ENCODE peak calls at places on chromosomes 7 and 10, in ten cellular contexts. G is heart left ventricle, I is cardiac fibroblast, C is IMR-90, Y is WERI-Rb-1, F is OCI-LY7, X is ovary, V is thoracic aorta, H is AG04449, M is GM06990. Z is an unnamed sample.

GRCh38 chr7:2633538-2634264 is 1.9 kb downstream of the TTYH3 start:
- DNase-seq in C (peak), G (peak), F (no peak), X (peak), I (peak), V (peak), M (no peak), H (no peak), Y (no peak), Z (no peak)

GRCh38 chr7:130350945-130351663 is 6.5 kb downstream of the CPA5 start:
- DNase-seq in X (peak), F (no peak), M (peak), V (no peak), I (no peak), H (no peak), G (peak), C (no peak), Y (peak), Z (no peak)

GRCh38 chr7:149147072-149147729 is at the start of gene ZNF398:
- DNase-seq in V (peak), M (peak), X (peak), I (peak), C (peak), H (no peak), G (peak), Y (peak), F (peak), Z (no peak)

GRCh38 chr7:131166066-131166465 is 161.6 kb upstream of the MKLN1 start:
- DNase-seq in H (no peak), C (peak), G (no peak), X (no peak), M (no peak), F (no peak), I (peak), Y (no peak), V (no peak), Z (no peak)

GRCh38 chr10:17787087-17787942 is 21.8 kb upstream of the MRC1 start:
- DNase-seq in V (no peak), X (no peak), F (no peak), I (peak), G (no peak), M (no peak), Y (no peak), H (peak), C (peak), Z (peak)

GRCh38 chr7:1536768-1537630 is 6.5 kb downstream of the MAFK start:
- DNase-seq in H (peak), X (peak), Y (no peak), C (peak), V (peak), M (no peak), I (peak), G (peak), F (no peak), Z (no peak)

GRCh38 chr10:21702633-21703111 is 168.6 kb downstream of the MLLT10 start:
- DNase-seq in G (no peak), M (peak), Y (no peak), V (no peak), C (no peak), X (no peak), F (peak), I (no peak), H (no peak), Z (no peak)

GRCh38 chr10:103548581-103549348 is 55.3 kb downstream of the NEURL1 start:
- DNase-seq in G (no peak), M (no peak), Y (no peak), V (no peak), F (no peak), H (no peak), I (no peak), X (no peak), C (no peak), Z (no peak)

GRCh38 chr10:100774223-100774622 is 28.8 kb downstream of the PAX2 start:
- DNase-seq in H (no peak), I (no peak), G (no peak), V (no peak), F (no peak), Y (no peak), M (no peak), C (no peak), X (no peak), Z (no peak)

GRCh38 chr10:80196270-80196949 is 8.9 kb downstream of the ANXA11 start:
- DNase-seq in X (no peak), V (peak), H (no peak), Y (no peak), M (peak), I (no peak), G (no peak), C (peak), F (peak), Z (peak)

GRCh38 chr7:66841898-66842297 is 79.1 kb upstream of the TMEM248 start:
- DNase-seq in C (no peak), X (no peak), M (no peak), V (no peak), F (no peak), Y (no peak), G (no peak), H (no peak), I (no peak), Z (no peak)

GRCh38 chr10:71268247-71268691 is 50.8 kb upstream of the SLC29A3 start:
- DNase-seq in I (peak), Y (peak), F (no peak), X (no peak), C (peak), M (no peak), H (no peak), G (peak), V (no peak), Z (no peak)

GRCh38 chr10:18164771-18165361 is 24.6 kb downstream of the CACNB2 start:
- DNase-seq in F (no peak), X (peak), H (no peak), I (peak), G (no peak), V (no peak), C (peak), M (no peak), Y (no peak), Z (no peak)

GRCh38 chr10:122878799-122879338 is 512 bp downstream of the FAM24B start:
- DNase-seq in F (peak), M (peak), Y (no peak), X (peak), I (peak), V (no peak), G (no peak), H (no peak), C (no peak), Z (no peak)

GRCh38 chr10:27152687-27153086 is 1.5 kb downstream of the YME1L1 start:
- DNase-seq in H (no peak), M (no peak), C (no peak), V (no peak), I (no peak), X (no peak), G (no peak), F (no peak), Y (no peak), Z (no peak)

GRCh38 chr7:16135628-16136027 is 285.7 kb downstream of the CRPPA start:
- DNase-seq in G (no peak), C (no peak), V (no peak), I (no peak), F (no peak), Y (no peak), X (no peak), H (no peak), M (no peak), Z (no peak)

GRCh38 chr7:84921154-84921553 is 265.7 kb downstream of the SEMA3D start:
- DNase-seq in V (no peak), F (no peak), H (no peak), M (no peak), X (no peak), I (no peak), C (no peak), Y (no peak), G (no peak), Z (no peak)

GRCh38 chr7:101412976-101413375 is 50.3 kb downstream of the COL26A1 start:
- DNase-seq in M (no peak), X (no peak), Y (no peak), V (no peak), F (no peak), G (no peak), C (no peak), I (no peak), H (no peak), Z (no peak)

GRCh38 chr10:118721005-118721876 is 33.5 kb downstream of the CACUL1 start:
- DNase-seq in I (peak), C (peak), G (peak), X (no peak), Y (peak), H (no peak), V (peak), M (no peak), F (peak), Z (no peak)

GRCh38 chr7:137449016-137449415 is 105.5 kb upstream of the PTN start:
- DNase-seq in V (no peak), I (no peak), X (no peak), G (no peak), H (no peak), F (no peak), C (no peak), Y (no peak), M (no peak), Z (no peak)

GRCh38 chr10:3213758-3214545 is 41.4 kb upstream of the PITRM1 start:
- DNase-seq in G (no peak), C (no peak), V (no peak), M (no peak), Y (no peak), H (no peak), X (no peak), F (no peak), I (no peak), Z (no peak)

GRCh38 chr7:129208667-129209066 is 16.2 kb upstream of the AHCYL2 start:
- DNase-seq in M (no peak), H (no peak), I (no peak), F (no peak), G (no peak), C (no peak), V (no peak), Y (no peak), X (no peak), Z (no peak)

GRCh38 chr7:129203050-129203741 is 14.8 kb downstream of the SMO start:
- DNase-seq in F (no peak), G (no peak), Y (no peak), M (no peak), X (no peak), V (no peak), I (no peak), C (no peak), H (no peak), Z (no peak)

GRCh38 chr7:129209067-129209926 is 15.5 kb upstream of the AHCYL2 start:
- DNase-seq in G (no peak), F (no peak), H (no peak), X (peak), C (no peak), V (no peak), I (no peak), Y (no peak), M (no peak), Z (no peak)

GRCh38 chr7:129205126-129205818 is 16.8 kb downstream of the SMO start:
- DNase-seq in X (no peak), H (no peak), Y (no peak), M (no peak), G (no peak), V (no peak), C (no peak), F (no peak), I (no peak), Z (no peak)

DNA sequence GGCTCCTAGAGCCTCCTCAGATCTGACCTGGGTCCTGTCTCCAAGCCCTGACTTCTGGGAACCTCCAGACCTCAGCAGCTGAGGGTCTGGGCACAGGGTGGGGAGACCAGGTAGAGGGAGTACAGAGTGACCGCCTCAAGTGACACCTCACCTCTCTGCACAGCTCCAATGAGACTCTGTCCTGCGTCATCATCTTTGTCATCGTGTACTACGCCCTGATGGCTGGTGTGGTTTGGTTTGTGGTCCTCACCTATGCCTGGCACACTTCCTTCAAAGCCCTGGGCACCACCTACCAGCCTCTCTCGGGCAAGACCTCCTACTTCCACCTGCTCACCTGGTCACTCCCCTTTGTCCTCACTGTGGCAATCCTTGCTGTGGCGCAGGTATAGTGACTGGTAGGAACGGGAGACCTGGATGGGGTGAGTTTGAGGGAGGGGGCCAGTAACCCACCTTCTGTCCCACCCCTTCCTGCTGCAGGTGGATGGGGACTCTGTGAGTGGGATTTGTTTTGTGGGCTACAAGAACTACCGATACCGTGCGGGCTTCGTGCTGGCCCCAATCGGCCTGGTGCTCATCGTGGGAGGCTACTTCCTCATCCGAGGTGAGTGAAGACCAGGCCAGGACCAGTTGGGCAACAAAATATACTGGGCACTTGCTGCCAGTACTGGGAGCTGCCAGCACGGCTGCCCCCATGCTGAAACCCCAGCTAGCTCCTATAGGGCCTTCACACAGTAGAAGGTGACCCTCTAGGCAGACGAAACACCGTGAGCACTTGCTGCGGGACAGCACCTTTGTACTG is 17.8 kb downstream of the SMO start:
- DNase-seq in F (no peak), H (no peak), C (no peak), V (no peak), Y (no peak), X (no peak), I (no peak), M (no peak), G (no peak), Z (no peak)
- H3K4me3 ChIP-seq in F (no peak), H (no peak), C (no peak), V (no peak), Y (no peak), X (no peak), I (no peak), M (no peak), G (no peak), Z (no peak)

DNA sequence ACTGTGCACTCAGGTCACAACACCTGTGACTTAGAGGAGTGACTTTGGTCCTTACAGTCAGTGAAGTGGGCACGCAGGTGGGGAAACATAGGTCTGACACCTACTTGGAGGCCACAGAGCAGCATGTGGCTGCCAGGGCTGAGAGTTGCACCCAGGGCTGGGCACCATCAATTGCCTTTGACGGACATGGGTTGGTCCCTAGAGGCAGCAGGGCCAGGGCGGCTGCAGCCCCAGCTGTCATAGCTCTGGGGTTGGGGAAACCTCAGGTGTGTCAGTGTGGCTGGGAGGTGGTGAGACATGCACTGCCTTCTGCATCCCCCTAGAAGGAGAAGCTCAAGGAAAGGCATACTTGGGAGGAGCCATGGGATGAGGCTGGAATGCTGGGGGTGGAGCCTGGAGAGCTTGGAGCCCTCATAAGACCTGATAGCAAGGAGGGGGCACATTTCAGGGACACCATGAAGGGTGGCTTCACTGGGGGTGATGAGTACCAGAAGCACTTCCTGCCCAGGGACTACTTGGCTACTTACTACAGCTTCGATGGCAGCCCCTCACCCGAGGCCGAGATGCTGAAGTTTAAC is at the start of gene INMT:
- DNase-seq in C (no peak), H (no peak), X (no peak), I (peak), V (no peak), M (no peak), Y (no peak), F (no peak), G (peak), Z (no peak)
- H3K4me3 ChIP-seq in C (no peak), H (no peak), X (no peak), I (no peak), V (peak), M (no peak), Y (no peak), F (no peak), G (peak), Z (no peak)

DNA sequence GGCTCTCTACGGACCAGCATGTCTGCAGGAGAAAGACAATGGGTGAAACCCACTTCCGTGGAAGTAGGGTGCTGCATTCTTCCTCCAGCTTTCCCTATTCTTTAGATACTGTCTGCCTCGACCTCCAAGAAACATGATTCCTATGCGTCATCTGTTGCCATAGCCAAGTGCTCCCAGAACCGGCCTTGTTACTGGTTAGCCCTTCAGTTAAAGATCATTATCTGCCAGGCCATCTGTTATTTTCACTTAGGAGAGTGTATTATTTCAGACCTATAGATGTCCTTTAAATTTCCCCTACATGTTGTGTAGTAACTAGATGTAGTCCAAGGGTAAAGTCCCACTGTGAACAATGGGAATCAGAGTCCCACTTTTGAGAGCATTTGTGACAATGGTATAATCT is 89.0 kb upstream of the KIAA1217 start:
- DNase-seq in M (no peak), F (no peak), G (no peak), I (no peak), C (no peak), H (no peak), Y (peak), X (no peak), V (no peak), Z (no peak)
- H3K4me3 ChIP-seq in M (no peak), F (no peak), G (peak), I (no peak), C (no peak), H (no peak), Y (no peak), X (no peak), V (no peak), Z (no peak)

GRCh38 chr7:44044315-44045225 is at the start of gene DBNL:
- DNase-seq in C (peak), F (peak), I (peak), H (no peak), X (peak), M (peak), Y (peak), G (peak), V (peak), Z (no peak)

GRCh38 chr7:44043902-44044301 is 600 bp upstream of the DBNL start:
- DNase-seq in F (no peak), M (no peak), X (no peak), H (no peak), G (no peak), V (no peak), I (no peak), C (no peak), Y (no peak), Z (no peak)

GRCh38 chr7:44048031-44048795 is 3.7 kb downstream of the DBNL start:
- DNase-seq in G (no peak), C (no peak), V (no peak), H (no peak), Y (no peak), M (no peak), X (no peak), I (no peak), F (no peak), Z (no peak)

GRCh38 chr7:44045226-44046014 is 918 bp downstream of the DBNL start:
- DNase-seq in G (no peak), V (no peak), C (no peak), F (no peak), H (no peak), X (no peak), I (no peak), Y (no peak), M (no peak), Z (no peak)

DNA sequence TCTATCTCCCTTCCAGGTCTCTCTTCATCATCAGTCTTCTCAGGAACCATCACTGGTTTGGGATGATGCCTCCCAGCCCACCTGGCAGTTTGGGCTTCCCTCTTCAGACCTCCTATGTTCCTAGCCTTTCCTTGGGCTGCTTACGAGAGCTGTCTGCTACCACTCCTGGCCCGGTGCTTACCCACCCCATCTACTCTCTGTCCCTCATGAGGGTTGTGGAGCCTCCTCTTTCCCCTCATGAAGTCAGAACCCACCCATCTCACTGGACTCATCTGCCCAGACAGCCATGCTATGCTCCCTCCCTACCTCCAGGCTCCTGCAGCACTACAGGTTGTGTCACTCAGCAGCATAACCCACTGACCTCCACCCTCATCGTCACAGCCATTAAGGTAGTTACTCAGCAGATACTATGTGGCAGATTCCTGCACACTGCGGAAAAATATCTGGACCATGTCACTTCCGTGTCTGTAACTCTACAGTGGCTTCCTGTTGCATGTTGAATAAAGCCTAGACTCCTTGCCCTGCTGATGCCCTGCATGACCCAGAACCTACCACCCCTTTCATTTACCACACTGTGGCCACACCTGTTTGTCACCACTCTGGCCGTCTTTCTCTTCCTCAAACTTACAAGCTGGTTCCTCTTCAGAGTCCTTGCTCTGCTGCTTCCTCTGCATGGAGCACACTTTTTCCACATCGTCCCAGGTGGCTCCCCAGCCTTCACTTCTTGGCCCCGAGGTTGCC is 2.0 kb downstream of the DBNL start:
- DNase-seq in I (no peak), G (no peak), H (no peak), Y (no peak), X (no peak), V (no peak), M (peak), F (peak), C (no peak), Z (no peak)
- H3K4me3 ChIP-seq in I (peak), G (no peak), H (no peak), Y (no peak), X (no peak), V (no peak), M (peak), F (peak), C (no peak), Z (no peak)

GRCh38 chr7:46809886-46810285 is 772.0 kb downstream of the TNS3 start:
- DNase-seq in M (no peak), I (no peak), X (no peak), F (no peak), Y (no peak), G (no peak), C (no peak), H (no peak), V (no peak), Z (no peak)

GRCh38 chr7:46811529-46811928 is 770.4 kb downstream of the TNS3 start:
- DNase-seq in X (peak), M (no peak), F (no peak), H (peak), G (peak), V (no peak), Y (peak), C (peak), I (peak), Z (peak)

GRCh38 chr7:46814516-46815250 is 767.2 kb downstream of the TNS3 start:
- DNase-seq in X (no peak), H (no peak), M (no peak), C (no peak), Y (no peak), F (no peak), I (peak), G (no peak), V (no peak), Z (no peak)

GRCh38 chr7:46810986-46811385 is 770.9 kb downstream of the TNS3 start:
- DNase-seq in G (no peak), H (no peak), Y (no peak), I (no peak), M (no peak), C (no peak), V (no peak), F (no peak), X (no peak), Z (no peak)

GRCh38 chr7:46812047-46812672 is 769.8 kb downstream of the TNS3 start:
- DNase-seq in H (no peak), X (no peak), F (no peak), C (no peak), G (peak), M (no peak), I (peak), Y (no peak), V (no peak), Z (no peak)
- H3K4me3 ChIP-seq in H (no peak), X (no peak), F (no peak), C (no peak), G (no peak), M (no peak), I (no peak), Y (no peak), V (no peak), Z (no peak)

GRCh38 chr7:150407588-150408392 is 28.7 kb downstream of the ZNF775 start:
- DNase-seq in M (no peak), C (no peak), I (no peak), Y (no peak), F (no peak), H (no peak), V (no peak), X (no peak), G (no peak), Z (no peak)
- H3K4me3 ChIP-seq in M (no peak), C (no peak), I (no peak), Y (no peak), F (peak), H (no peak), V (no peak), X (no peak), G (no peak), Z (no peak)